ENCODE peak calls at places on chromosomes 12 and 14, in ten cellular contexts. N, P, F, Q, Y, V, X, U, B and R are unnamed samples. For H3K27me3, the result is how much of the 10 kb centered on the place peaks cover.

GRCh38 chr14:41925409-41925808 is 318.7 kb downstream of the LRFN5 start:
- DNase-seq in Q (no peak), X (peak), Y (no peak), F (peak), U (no peak), B (peak), P (no peak), V (no peak), N (no peak), R (no peak)

GRCh38 chr12:75694891-75695290 is 183.5 kb upstream of the KRR1 start:
- DNase-seq in F (no peak), Q (no peak), N (no peak), V (no peak), U (no peak), Y (no peak), X (peak), B (no peak), P (no peak), R (no peak)

GRCh38 chr14:24377660-24378059 is 9.7 kb downstream of the NFATC4 start:
- DNase-seq in Q (no peak), U (no peak), B (peak), F (no peak), P (no peak), V (no peak), X (no peak), N (no peak), Y (no peak), R (no peak)

GRCh38 chr14:85565862-85566296 is 35.9 kb downstream of the FLRT2 start:
- DNase-seq in Y (no peak), U (peak), P (no peak), B (no peak), V (no peak), F (peak), Q (no peak), N (no peak), X (peak), R (no peak)

GRCh38 chr14:29444805-29445204 is 482.8 kb downstream of the PRKD1 start:
- DNase-seq in X (no peak), Q (no peak), F (no peak), B (no peak), V (no peak), N (no peak), U (no peak), Y (no peak), P (no peak), R (no peak)

GRCh38 chr12:20366776-20367409 is 1.4 kb upstream of the PDE3A start:
- DNase-seq in N (no peak), U (no peak), V (no peak), Q (no peak), B (no peak), P (no peak), Y (no peak), X (no peak), F (no peak), R (no peak)

GRCh38 chr12:3545121-3545796 is 54.3 kb downstream of the PRMT8 start:
- DNase-seq in N (no peak), Q (no peak), Y (no peak), U (peak), V (no peak), B (no peak), X (peak), P (no peak), F (no peak), R (no peak)

GRCh38 chr12:50275545-50275944 is 7.8 kb downstream of the LIMA1 start:
- DNase-seq in N (peak), P (peak), X (no peak), F (peak), U (peak), Y (no peak), V (peak), Q (no peak), B (no peak), R (no peak)

GRCh38 chr12:130043685-130044421 is 118.4 kb upstream of the FZD10 start:
- DNase-seq in U (no peak), X (no peak), B (peak), P (no peak), F (no peak), Q (no peak), V (no peak), Y (no peak), N (no peak), R (no peak)

GRCh38 chr12:11623382-11623781 is 26.1 kb upstream of the ETV6 start:
- DNase-seq in X (peak), N (no peak), Q (no peak), Y (no peak), V (no peak), U (no peak), P (no peak), B (peak), F (no peak), R (no peak)

GRCh38 chr14:32607399-32607798 is 278.3 kb downstream of the AKAP6 start:
- DNase-seq in F (no peak), X (no peak), Y (no peak), Q (no peak), N (no peak), B (no peak), P (no peak), V (no peak), U (no peak), R (no peak)

GRCh38 chr14:55572578-55572977 is 7.4 kb upstream of the KTN1 start:
- DNase-seq in V (no peak), N (no peak), Q (peak), U (no peak), B (no peak), F (peak), Y (no peak), P (no peak), X (no peak), R (no peak)

GRCh38 chr14:26856832-26857508 is 259.1 kb upstream of the NOVA1 start:
- DNase-seq in N (no peak), U (no peak), Q (no peak), P (no peak), B (no peak), F (peak), X (no peak), Y (no peak), V (no peak), R (no peak)

GRCh38 chr14:100278702-100279101 is 27.5 kb downstream of the SLC25A29 start:
- DNase-seq in X (no peak), Y (no peak), N (peak), B (no peak), U (peak), V (no peak), F (no peak), P (no peak), Q (no peak), R (no peak)

GRCh38 chr14:49692191-49692757 is 646 bp upstream of the KLHDC1 start:
- DNase-seq in F (no peak), U (no peak), Y (no peak), P (no peak), B (no peak), X (no peak), N (no peak), V (no peak), Q (no peak), R (no peak)

GRCh38 chr12:132516064-132517012 is 26.4 kb downstream of the FBRSL1 start:
- DNase-seq in Q (no peak), U (no peak), V (no peak), B (no peak), P (no peak), F (no peak), N (no peak), Y (no peak), X (no peak), R (no peak)

GRCh38 chr14:105622329-105622955 is 96.1 kb downstream of the TMEM121 start:
- DNase-seq in Y (no peak), X (no peak), Q (no peak), F (no peak), U (no peak), V (no peak), P (no peak), B (no peak), N (no peak), R (no peak)

GRCh38 chr12:132480620-132481132 is 9.3 kb upstream of the FBRSL1 start:
- DNase-seq in V (no peak), B (no peak), N (no peak), P (no peak), Q (peak), Y (peak), X (no peak), F (no peak), U (no peak), R (no peak)

GRCh38 chr14:20379743-20380142 is 33.6 kb downstream of the TEP1 start:
- DNase-seq in P (no peak), B (no peak), U (no peak), Y (no peak), V (no peak), N (no peak), F (no peak), X (no peak), Q (no peak), R (no peak)

GRCh38 chr12:76037130-76038105 is 5.8 kb upstream of the PHLDA1 start:
- DNase-seq in Y (no peak), N (no peak), U (peak), F (peak), V (peak), P (no peak), Q (no peak), X (no peak), B (peak), R (no peak)

DNA sequence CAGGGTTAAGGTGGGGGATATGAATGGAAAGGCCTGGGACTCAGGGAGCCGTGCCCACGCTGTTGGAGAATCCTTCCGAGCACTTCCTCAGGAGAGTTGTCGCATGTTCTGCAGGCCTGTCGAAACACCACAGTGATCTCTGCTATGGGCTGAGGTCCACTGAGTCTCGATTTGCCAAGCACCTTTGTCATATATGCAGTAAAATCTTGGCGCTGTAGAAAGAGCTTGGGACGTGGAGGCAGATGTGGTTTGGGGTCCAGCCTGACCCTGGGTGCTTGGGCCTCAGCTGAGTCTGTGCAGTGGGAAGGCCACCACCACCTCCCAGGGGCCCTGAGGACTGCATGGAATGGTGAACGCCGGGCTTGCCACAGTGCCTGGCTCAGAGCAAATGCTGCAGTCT is 32.9 kb downstream of the C14orf132 start:
- DNase-seq in V (no peak), B (no peak), P (no peak), Q (no peak), Y (no peak), N (no peak), X (no peak), F (no peak), U (no peak), R (no peak)
- H3K27ac ChIP-seq in V (no peak), B (no peak), P (no peak), Q (no peak), Y (no peak), N (no peak), X (no peak), F (no peak), U (no peak), R (no peak)

GRCh38 chr12:54019924-54020586 is 8.2 kb upstream of the HOXC6 start:
- DNase-seq in V (peak), X (peak), U (peak), Y (peak), N (no peak), P (no peak), B (no peak), Q (no peak), F (no peak), R (no peak)

GRCh38 chr12:54022960-54023884 is 5.0 kb upstream of the HOXC6 start:
- DNase-seq in P (no peak), F (no peak), U (no peak), X (peak), N (no peak), Y (peak), B (no peak), V (no peak), Q (no peak), R (no peak)

GRCh38 chr12:54021006-54021405 is 7.2 kb upstream of the HOXC6 start:
- DNase-seq in B (no peak), U (no peak), Y (peak), Q (no peak), F (no peak), X (no peak), P (no peak), V (no peak), N (no peak), R (no peak)

GRCh38 chr12:54020587-54020969 is 7.7 kb upstream of the HOXC6 start:
- DNase-seq in P (no peak), X (peak), Q (no peak), V (no peak), N (no peak), U (no peak), Y (peak), B (no peak), F (no peak), R (no peak)

GRCh38 chr12:54021432-54022013 is 6.7 kb upstream of the HOXC6 start:
- DNase-seq in V (no peak), F (no peak), N (no peak), Y (peak), Q (no peak), P (no peak), X (peak), U (peak), B (no peak), R (no peak)
- TF ChIP-seq CTCF in V (peak), F (no peak), N (no peak), Y (peak), Q (no peak), P (no peak), X (peak), U (peak), B (peak), R (no peak)

GRCh38 chr12:5047094-5047493 is 3.4 kb downstream of the KCNA5 start:
- DNase-seq in U (no peak), B (no peak), X (no peak), Y (no peak), V (no peak), Q (no peak), N (no peak), P (peak), F (no peak), R (no peak)
- H3K27me3 ChIP-seq in U (under half), B (half or more), X (half or more), Y (under half), V (under half), Q (under half), N (under half), P (under half), F (under half), R (under half)

DNA sequence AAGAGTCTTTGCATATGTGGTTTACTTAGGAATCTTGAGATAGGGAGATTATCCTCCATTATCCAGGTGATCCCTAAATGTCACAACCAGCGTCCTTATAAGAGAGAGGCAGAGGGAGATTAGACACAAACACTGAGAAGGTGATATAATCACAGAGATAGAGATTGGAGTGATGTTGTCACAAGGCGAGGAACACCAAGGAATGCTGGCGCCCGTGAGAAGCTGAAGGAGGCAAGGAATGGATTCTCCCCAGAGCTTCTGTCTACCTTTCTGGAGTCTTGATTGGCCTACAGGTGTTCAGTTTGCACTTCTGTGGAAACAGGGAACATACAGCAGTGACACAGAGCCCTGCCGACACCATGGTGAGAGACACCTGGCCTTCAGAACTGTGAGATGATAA is 101.6 kb downstream of the ANO4 start:
- DNase-seq in Y (no peak), V (no peak), X (no peak), P (no peak), Q (no peak), B (no peak), N (no peak), U (no peak), F (no peak), R (no peak)
- H3K27ac ChIP-seq in Y (no peak), V (no peak), X (no peak), P (no peak), Q (no peak), B (no peak), N (no peak), U (no peak), F (no peak), R (no peak)

GRCh38 chr12:118164798-118165486 is 29.0 kb downstream of the PEBP1 start:
- DNase-seq in F (peak), Q (no peak), N (peak), V (peak), Y (no peak), P (no peak), X (peak), U (no peak), B (peak), R (no peak)
- TF ChIP-seq CTCF in F (peak), Q (no peak), N (no peak), V (peak), Y (peak), P (peak), X (peak), U (peak), B (peak), R (peak)

DNA sequence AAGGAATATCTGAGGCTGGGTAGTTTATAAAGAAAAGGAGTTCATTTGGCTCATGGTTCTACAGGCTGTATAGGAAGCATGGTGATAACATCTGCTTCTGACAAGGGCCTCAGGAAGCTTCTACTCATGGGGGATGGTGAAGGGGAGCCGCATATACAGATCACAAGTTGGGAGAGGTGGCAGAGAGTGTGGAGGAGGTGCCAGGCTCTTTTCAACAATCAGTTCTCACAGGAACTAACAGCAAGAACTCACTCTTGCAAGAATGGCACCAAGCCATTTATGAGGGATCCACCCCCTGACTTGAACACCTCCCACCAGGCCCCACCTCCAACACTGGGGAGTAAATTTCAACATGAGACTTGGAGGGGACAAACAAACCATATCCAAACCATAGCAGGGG is 3.5 kb upstream of the TSPAN11 start:
- DNase-seq in B (no peak), Y (no peak), X (no peak), F (no peak), N (no peak), U (no peak), Q (no peak), V (no peak), P (no peak), R (no peak)
- H3K27me3 ChIP-seq in B (under half), Y (under half), X (under half), F (under half), N (under half), U (under half), Q (under half), V (under half), P (under half), R (under half)

GRCh38 chr12:25434493-25434892 is 118.6 kb downstream of the LMNTD1 start:
- DNase-seq in P (no peak), V (no peak), N (no peak), Q (no peak), U (no peak), Y (no peak), F (no peak), B (no peak), X (no peak), R (no peak)

GRCh38 chr12:25435431-25435830 is 117.7 kb downstream of the LMNTD1 start:
- DNase-seq in U (no peak), B (no peak), P (no peak), X (no peak), N (no peak), F (no peak), Y (no peak), V (no peak), Q (no peak), R (no peak)

GRCh38 chr12:25433024-25433423 is 120.1 kb downstream of the LMNTD1 start:
- DNase-seq in B (no peak), U (no peak), V (no peak), N (no peak), Y (no peak), Q (no peak), F (no peak), P (no peak), X (no peak), R (no peak)

GRCh38 chr12:25436206-25436912 is 116.7 kb downstream of the LMNTD1 start:
- DNase-seq in X (peak), Q (no peak), Y (peak), B (peak), U (peak), V (peak), N (no peak), P (no peak), F (peak), R (no peak)

GRCh38 chr12:25433581-25434325 is 119.3 kb downstream of the LMNTD1 start:
- DNase-seq in P (no peak), F (no peak), U (peak), V (no peak), Q (no peak), B (peak), Y (no peak), N (no peak), X (peak), R (no peak)
- H3K27ac ChIP-seq in P (no peak), F (no peak), U (no peak), V (no peak), Q (no peak), B (peak), Y (no peak), N (no peak), X (no peak), R (no peak)

DNA sequence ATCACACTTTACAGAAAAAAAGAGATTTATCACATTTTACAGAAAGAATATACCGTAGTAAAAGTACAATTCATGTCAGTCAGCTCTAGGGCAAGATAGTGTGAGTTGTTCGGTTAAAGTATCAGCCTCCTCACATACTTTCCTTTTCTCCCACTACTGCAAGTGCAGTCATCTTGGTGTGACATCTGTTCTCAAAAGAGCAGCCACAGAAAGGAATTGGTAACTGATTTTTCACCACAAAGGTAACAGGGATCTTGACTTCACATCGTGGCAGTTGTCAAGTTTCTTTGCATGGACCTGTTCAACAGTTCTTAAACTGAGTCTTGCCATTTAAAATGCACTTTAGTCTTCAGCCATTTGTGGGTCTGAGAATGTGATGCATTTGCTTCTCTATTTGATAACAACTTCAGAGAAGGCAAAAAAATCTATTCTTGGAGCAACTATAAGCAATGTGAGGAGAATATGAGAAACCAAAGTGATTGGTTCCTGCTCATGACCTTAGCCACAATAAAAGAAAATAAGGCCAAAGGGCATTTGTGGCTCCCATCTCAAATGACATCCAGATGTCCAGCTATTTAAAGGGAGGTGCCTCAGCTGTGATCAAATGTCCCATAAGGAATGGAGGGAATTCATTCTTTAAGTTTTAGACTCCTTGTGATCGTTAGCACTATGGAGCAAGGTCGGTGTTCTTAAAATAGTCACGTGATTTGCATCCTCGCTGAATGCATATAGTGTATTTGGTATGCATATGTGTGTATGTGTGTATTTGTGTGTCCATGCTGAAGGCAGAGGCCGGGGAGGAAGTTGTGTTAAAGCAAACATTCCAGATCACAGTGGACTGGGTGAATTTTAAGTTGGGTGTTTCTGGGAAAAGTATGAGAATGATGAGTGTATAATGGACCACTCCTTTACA is 5.3 kb upstream of the E2F7 start:
- DNase-seq in Y (no peak), V (no peak), P (no peak), X (no peak), U (no peak), B (no peak), Q (no peak), F (no peak), N (no peak), R (no peak)
- TF ChIP-seq CTCF in Y (no peak), V (no peak), P (no peak), X (no peak), U (no peak), B (no peak), Q (no peak), F (no peak), N (no peak), R (no peak)

DNA sequence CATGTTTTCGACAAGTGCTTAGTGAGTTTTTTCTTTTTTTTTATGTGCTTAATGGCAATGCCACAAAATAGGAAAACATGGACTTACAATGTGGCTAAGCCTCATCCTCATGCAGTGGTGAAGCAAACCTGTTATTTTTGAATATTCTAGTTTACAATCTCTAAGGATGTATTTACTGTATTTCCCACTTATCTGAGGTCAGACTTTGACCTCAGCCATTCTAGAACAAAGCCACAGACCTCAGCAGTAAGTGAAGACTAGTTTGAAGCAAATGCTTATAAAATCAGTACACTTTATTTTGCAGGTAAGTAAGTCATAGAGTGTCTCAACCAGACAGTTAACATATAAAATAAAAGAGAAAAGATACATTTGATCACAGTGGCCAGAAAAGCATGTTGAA is 130.1 kb downstream of the CCDC91 start:
- DNase-seq in X (no peak), B (no peak), Q (no peak), V (no peak), P (no peak), Y (no peak), U (no peak), N (no peak), F (no peak), R (no peak)
- H3K27me3 ChIP-seq in X (under half), B (under half), Q (under half), V (under half), P (under half), Y (under half), U (under half), N (under half), F (under half), R (under half)